ENCODE peak calls at places on chromosomes 7 and 10, in eight cellular contexts. One of them, this sample, is unnamed.

GRCh38 chr10:88232029-88232895 is 350.9 kb downstream of the RNLS start:
- DNase-seq in body of pancreas: peak; percentile 52
- DNase-seq in HCT116: no peak
- DNase-seq in Peyer's patch: no peak
- DNase-seq in thyroid gland: peak; percentile 72
- DNase-seq in A549: no peak
- DNase-seq in tibial nerve: peak; percentile 84
- DNase-seq in stomach: peak; percentile 75
- DNase-seq in this sample: peak; percentile 86

GRCh38 chr10:103649654-103650423 is 156.3 kb downstream of the NEURL1 start:
- DNase-seq in body of pancreas: no peak
- DNase-seq in HCT116: no peak
- DNase-seq in Peyer's patch: no peak
- DNase-seq in thyroid gland: no peak
- DNase-seq in A549: no peak
- DNase-seq in tibial nerve: no peak
- DNase-seq in stomach: no peak
- DNase-seq in this sample: no peak

GRCh38 chr10:127549009-127549408 is at the start of gene NPS:
- DNase-seq in body of pancreas: no peak
- DNase-seq in HCT116: no peak
- DNase-seq in Peyer's patch: no peak
- DNase-seq in thyroid gland: no peak
- DNase-seq in A549: no peak
- DNase-seq in tibial nerve: no peak
- DNase-seq in stomach: no peak
- DNase-seq in this sample: no peak

GRCh38 chr10:69757553-69758309 is 44.0 kb upstream of the COL13A1 start:
- DNase-seq in body of pancreas: peak; percentile 17
- DNase-seq in HCT116: no peak
- DNase-seq in Peyer's patch: no peak
- DNase-seq in thyroid gland: peak; percentile 70
- DNase-seq in A549: no peak
- DNase-seq in tibial nerve: no peak
- DNase-seq in stomach: peak; percentile 31
- DNase-seq in this sample: no peak

GRCh38 chr10:88064608-88065383 is 201.4 kb downstream of the PTEN start:
- DNase-seq in body of pancreas: peak; percentile 35
- DNase-seq in HCT116: no peak
- DNase-seq in Peyer's patch: peak; percentile 40
- DNase-seq in thyroid gland: peak; percentile 55
- DNase-seq in A549: no peak
- DNase-seq in tibial nerve: peak; percentile 74
- DNase-seq in stomach: peak; percentile 64
- DNase-seq in this sample: peak; percentile 68

GRCh38 chr7:97064972-97065587 is 40.4 kb upstream of the DLX5 start:
- DNase-seq in body of pancreas: peak; percentile 13
- DNase-seq in HCT116: peak; percentile 34
- DNase-seq in Peyer's patch: no peak
- DNase-seq in thyroid gland: peak; percentile 3
- DNase-seq in A549: peak; percentile 37
- DNase-seq in tibial nerve: no peak
- DNase-seq in stomach: no peak
- DNase-seq in this sample: no peak

GRCh38 chr10:29737209-29737565 is 102.4 kb upstream of the SVIL start:
- DNase-seq in body of pancreas: no peak
- DNase-seq in HCT116: no peak
- DNase-seq in Peyer's patch: no peak
- DNase-seq in thyroid gland: peak; percentile 21
- DNase-seq in A549: no peak
- DNase-seq in tibial nerve: no peak
- DNase-seq in stomach: no peak
- DNase-seq in this sample: no peak

GRCh38 chr10:18005445-18005780 is 53.7 kb downstream of the SLC39A12 start:
- DNase-seq in body of pancreas: no peak
- DNase-seq in HCT116: no peak
- DNase-seq in Peyer's patch: no peak
- DNase-seq in thyroid gland: no peak
- DNase-seq in A549: no peak
- DNase-seq in tibial nerve: no peak
- DNase-seq in stomach: no peak
- DNase-seq in this sample: no peak

GRCh38 chr10:94344522-94345122 is 18.1 kb downstream of the NOC3L start:
- DNase-seq in body of pancreas: no peak
- DNase-seq in HCT116: no peak
- DNase-seq in Peyer's patch: no peak
- DNase-seq in thyroid gland: no peak
- DNase-seq in A549: no peak
- DNase-seq in tibial nerve: no peak
- DNase-seq in stomach: no peak
- DNase-seq in this sample: no peak

GRCh38 chr7:114606100-114606499 is 191.5 kb downstream of the FOXP2 start:
- DNase-seq in body of pancreas: no peak
- DNase-seq in HCT116: no peak
- DNase-seq in Peyer's patch: no peak
- DNase-seq in thyroid gland: no peak
- DNase-seq in A549: no peak
- DNase-seq in tibial nerve: no peak
- DNase-seq in stomach: no peak
- DNase-seq in this sample: no peak

GRCh38 chr10:70247360-70247759 is 14.1 kb upstream of the PPA1 start:
- DNase-seq in body of pancreas: no peak
- DNase-seq in HCT116: no peak
- DNase-seq in Peyer's patch: no peak
- DNase-seq in thyroid gland: no peak
- DNase-seq in A549: no peak
- DNase-seq in tibial nerve: no peak
- DNase-seq in stomach: no peak
- DNase-seq in this sample: no peak

GRCh38 chr7:22105550-22105949 is 159.9 kb upstream of the CDCA7L start:
- DNase-seq in body of pancreas: no peak
- DNase-seq in HCT116: no peak
- DNase-seq in Peyer's patch: no peak
- DNase-seq in thyroid gland: no peak
- DNase-seq in A549: no peak
- DNase-seq in tibial nerve: no peak
- DNase-seq in stomach: no peak
- DNase-seq in this sample: no peak

GRCh38 chr7:22110227-22110839 is 164.6 kb upstream of the CDCA7L start:
- DNase-seq in body of pancreas: peak; percentile 76
- DNase-seq in HCT116: peak; percentile 74
- DNase-seq in Peyer's patch: peak; percentile 47
- DNase-seq in thyroid gland: peak; percentile 75
- DNase-seq in A549: peak; percentile 63
- DNase-seq in tibial nerve: peak; percentile 57
- DNase-seq in stomach: peak; percentile 64
- DNase-seq in this sample: peak; percentile 41

GRCh38 chr7:22109761-22110160 is 164.1 kb upstream of the CDCA7L start:
- DNase-seq in body of pancreas: peak; percentile 60
- DNase-seq in HCT116: peak; percentile 6
- DNase-seq in Peyer's patch: peak; percentile 21
- DNase-seq in thyroid gland: peak; percentile 26
- DNase-seq in A549: peak; percentile 28
- DNase-seq in tibial nerve: no peak
- DNase-seq in stomach: peak; percentile 51
- DNase-seq in this sample: no peak

GRCh38 chr7:22110881-22111280 is 165.2 kb upstream of the CDCA7L start:
- DNase-seq in body of pancreas: no peak
- DNase-seq in HCT116: no peak
- DNase-seq in Peyer's patch: no peak
- DNase-seq in thyroid gland: peak; percentile 19
- DNase-seq in A549: no peak
- DNase-seq in tibial nerve: no peak
- DNase-seq in stomach: no peak
- DNase-seq in this sample: no peak

DNA sequence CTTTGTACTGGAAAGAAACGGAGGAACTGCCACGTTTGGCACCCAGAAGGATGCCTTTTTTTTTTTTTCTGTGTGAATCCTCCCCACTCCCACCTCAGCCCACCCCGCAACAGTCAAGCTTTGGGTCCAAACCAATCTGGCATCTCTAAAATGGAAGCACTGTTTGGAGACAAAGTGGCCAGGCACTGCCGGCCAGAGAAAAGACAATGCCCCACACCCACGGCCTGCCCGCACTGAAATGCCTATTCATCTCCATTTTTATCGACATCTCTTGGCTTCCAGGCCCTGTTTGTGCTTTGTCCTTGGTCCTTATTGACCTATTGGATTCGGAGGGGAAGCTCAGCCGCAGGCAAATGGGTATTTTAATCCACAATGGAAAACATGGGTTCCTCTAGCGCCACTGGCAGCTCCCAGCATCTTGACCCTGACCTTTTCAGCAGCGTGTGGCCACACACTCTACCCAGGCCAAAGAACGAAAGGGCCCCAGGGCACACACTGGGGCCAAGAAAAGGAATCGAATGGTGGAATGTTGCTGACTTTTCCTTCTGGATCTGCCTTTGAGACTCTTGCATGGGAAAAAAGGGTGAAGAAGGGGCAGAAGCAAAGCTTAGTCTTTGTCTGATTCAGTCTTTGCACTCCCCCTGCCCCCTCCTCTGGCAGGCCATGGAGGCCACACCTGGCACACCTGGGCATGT is 162.6 kb upstream of the CDCA7L start:
- DNase-seq in body of pancreas: no peak
- DNase-seq in HCT116: no peak
- DNase-seq in Peyer's patch: no peak
- DNase-seq in thyroid gland: no peak
- DNase-seq in A549: no peak
- DNase-seq in tibial nerve: no peak
- DNase-seq in stomach: no peak
- DNase-seq in this sample: no peak
- H3K9me3 ChIP-seq in body of pancreas: no peaks in the 10 kb centered on the region
- H3K9me3 ChIP-seq in HCT116: no peaks in the 10 kb centered on the region
- H3K9me3 ChIP-seq in Peyer's patch: no peaks in the 10 kb centered on the region
- H3K9me3 ChIP-seq in thyroid gland: no peaks in the 10 kb centered on the region
- H3K9me3 ChIP-seq in A549: no peaks in the 10 kb centered on the region
- H3K9me3 ChIP-seq in tibial nerve: no peaks in the 10 kb centered on the region
- H3K9me3 ChIP-seq in stomach: no peaks in the 10 kb centered on the region
- H3K9me3 ChIP-seq in this sample: no peaks in the 10 kb centered on the region

GRCh38 chr10:11307937-11308336 is 290.3 kb downstream of the CELF2 start:
- DNase-seq in body of pancreas: no peak
- DNase-seq in HCT116: no peak
- DNase-seq in Peyer's patch: no peak
- DNase-seq in thyroid gland: no peak
- DNase-seq in A549: no peak
- DNase-seq in tibial nerve: no peak
- DNase-seq in stomach: no peak
- DNase-seq in this sample: no peak
- TF ChIP-seq POLR2A in body of pancreas: no peak
- TF ChIP-seq POLR2A in HCT116: no peak
- TF ChIP-seq POLR2A in Peyer's patch: no peak
- TF ChIP-seq POLR2A in thyroid gland: no peak
- TF ChIP-seq POLR2A in A549: no peak
- TF ChIP-seq POLR2A in tibial nerve: no peak
- TF ChIP-seq POLR2A in stomach: no peak
- TF ChIP-seq POLR2A in this sample: no peak

GRCh38 chr10:124138883-124139348 is 45.5 kb upstream of the CHST15 start:
- DNase-seq in body of pancreas: no peak
- DNase-seq in HCT116: no peak
- DNase-seq in Peyer's patch: no peak
- DNase-seq in thyroid gland: no peak
- DNase-seq in A549: no peak
- DNase-seq in tibial nerve: no peak
- DNase-seq in stomach: no peak
- DNase-seq in this sample: peak; percentile 36

GRCh38 chr10:124142296-124142853 is 49.0 kb upstream of the CHST15 start:
- DNase-seq in body of pancreas: no peak
- DNase-seq in HCT116: no peak
- DNase-seq in Peyer's patch: no peak
- DNase-seq in thyroid gland: no peak
- DNase-seq in A549: no peak
- DNase-seq in tibial nerve: no peak
- DNase-seq in stomach: no peak
- DNase-seq in this sample: no peak

GRCh38 chr10:124134251-124134650 is 40.9 kb upstream of the CHST15 start:
- DNase-seq in body of pancreas: no peak
- DNase-seq in HCT116: no peak
- DNase-seq in Peyer's patch: no peak
- DNase-seq in thyroid gland: no peak
- DNase-seq in A549: no peak
- DNase-seq in tibial nerve: no peak
- DNase-seq in stomach: no peak
- DNase-seq in this sample: no peak

GRCh38 chr10:124142960-124143359 is 49.6 kb upstream of the CHST15 start:
- DNase-seq in body of pancreas: no peak
- DNase-seq in HCT116: no peak
- DNase-seq in Peyer's patch: no peak
- DNase-seq in thyroid gland: no peak
- DNase-seq in A549: no peak
- DNase-seq in tibial nerve: no peak
- DNase-seq in stomach: no peak
- DNase-seq in this sample: no peak

GRCh38 chr10:124138195-124138882 is 44.9 kb upstream of the CHST15 start:
- DNase-seq in body of pancreas: no peak
- DNase-seq in HCT116: no peak
- DNase-seq in Peyer's patch: no peak
- DNase-seq in thyroid gland: no peak
- DNase-seq in A549: no peak
- DNase-seq in tibial nerve: no peak
- DNase-seq in stomach: no peak
- DNase-seq in this sample: peak; percentile 63
- H3K9me3 ChIP-seq in body of pancreas: no peaks in the 10 kb centered on the region
- H3K9me3 ChIP-seq in HCT116: no peaks in the 10 kb centered on the region
- H3K9me3 ChIP-seq in Peyer's patch: no peaks in the 10 kb centered on the region
- H3K9me3 ChIP-seq in thyroid gland: no peaks in the 10 kb centered on the region
- H3K9me3 ChIP-seq in A549: peaks cover 4% of the 10 kb centered on the region
- H3K9me3 ChIP-seq in tibial nerve: no peaks in the 10 kb centered on the region
- H3K9me3 ChIP-seq in stomach: peaks cover 8% of the 10 kb centered on the region
- H3K9me3 ChIP-seq in this sample: no peaks in the 10 kb centered on the region

GRCh38 chr7:74173074-74173473 is 1.1 kb upstream of the EIF4H start:
- DNase-seq in body of pancreas: peak; percentile 28
- DNase-seq in HCT116: no peak
- DNase-seq in Peyer's patch: no peak
- DNase-seq in thyroid gland: peak; percentile 26
- DNase-seq in A549: no peak
- DNase-seq in tibial nerve: no peak
- DNase-seq in stomach: peak; percentile 48
- DNase-seq in this sample: no peak

GRCh38 chr7:74173866-74174605 is at the start of gene EIF4H:
- DNase-seq in body of pancreas: peak; percentile 98
- DNase-seq in HCT116: peak; percentile 86
- DNase-seq in Peyer's patch: peak; percentile 93
- DNase-seq in thyroid gland: peak; percentile 96
- DNase-seq in A549: peak; percentile 88
- DNase-seq in tibial nerve: peak; percentile 95
- DNase-seq in stomach: peak; percentile 98
- DNase-seq in this sample: peak; percentile 96

GRCh38 chr7:74175270-74175803 is 1.2 kb downstream of the EIF4H start:
- DNase-seq in body of pancreas: no peak
- DNase-seq in HCT116: no peak
- DNase-seq in Peyer's patch: no peak
- DNase-seq in thyroid gland: no peak
- DNase-seq in A549: no peak
- DNase-seq in tibial nerve: no peak
- DNase-seq in stomach: no peak
- DNase-seq in this sample: no peak

GRCh38 chr7:74173491-74173865 is 678 bp upstream of the EIF4H start:
- DNase-seq in body of pancreas: no peak
- DNase-seq in HCT116: no peak
- DNase-seq in Peyer's patch: no peak
- DNase-seq in thyroid gland: no peak
- DNase-seq in A549: no peak
- DNase-seq in tibial nerve: no peak
- DNase-seq in stomach: no peak
- DNase-seq in this sample: no peak

GRCh38 chr7:74174606-74175082 is 488 bp downstream of the EIF4H start:
- DNase-seq in body of pancreas: peak; percentile 44
- DNase-seq in HCT116: no peak
- DNase-seq in Peyer's patch: peak; percentile 28
- DNase-seq in thyroid gland: peak; percentile 46
- DNase-seq in A549: peak; percentile 41
- DNase-seq in tibial nerve: no peak
- DNase-seq in stomach: peak; percentile 31
- DNase-seq in this sample: peak; percentile 65
- TF ChIP-seq POLR2A in body of pancreas: no peak
- TF ChIP-seq POLR2A in HCT116: no peak
- TF ChIP-seq POLR2A in Peyer's patch: no peak
- TF ChIP-seq POLR2A in thyroid gland: no peak
- TF ChIP-seq POLR2A in A549: no peak
- TF ChIP-seq POLR2A in tibial nerve: no peak
- TF ChIP-seq POLR2A in stomach: no peak
- TF ChIP-seq POLR2A in this sample: no peak

This sample was measured in gastrocnemius medialis.